ENCODE peak calls at places on chromosomes 16 and 17, in eight cellular contexts. L, B, K, M, Z, T, O and J are unnamed samples.

GRCh38 chr16:89368604-89369249 is 121.6 kb downstream of the ANKRD11 start:
- DNase-seq in L (no peak), T (no peak), Z (no peak), K (no peak), O (no peak), M (no peak), B (no peak), J (no peak)

GRCh38 chr17:68596411-68596945 is 4.7 kb downstream of the FAM20A start:
- DNase-seq in O (no peak), B (no peak), L (no peak), K (no peak), T (no peak), M (no peak), Z (no peak), J (no peak)

GRCh38 chr16:47392114-47392513 is 68.7 kb downstream of the ITFG1 start:
- DNase-seq in L (no peak), B (no peak), T (no peak), O (peak; percentile 31), Z (no peak), M (no peak), K (no peak), J (no peak)

GRCh38 chr17:71709271-71709670 is 411.5 kb upstream of the SOX9 start:
- DNase-seq in M (no peak), T (no peak), O (no peak), L (no peak), Z (no peak), K (no peak), B (no peak), J (no peak)

GRCh38 chr17:44186307-44187130 is at the start of gene TMUB2:
- DNase-seq in O (peak; percentile 99), L (peak; percentile 99), Z (peak; percentile 99), M (peak; percentile 95), K (peak; percentile 98), B (peak; percentile 99), T (peak; percentile 100), J (peak; percentile 100)

GRCh38 chr16:24681793-24682192 is 47.7 kb upstream of the TNRC6A start:
- DNase-seq in B (no peak), K (no peak), Z (no peak), T (no peak), O (no peak), M (no peak), L (no peak), J (no peak)

GRCh38 chr17:42704495-42705494 is 22.5 kb downstream of the CNTNAP1 start:
- DNase-seq in M (no peak), O (no peak), L (no peak), Z (no peak), T (no peak), K (no peak), B (no peak), J (no peak)

GRCh38 chr17:42531455-42532354 is 4.3 kb upstream of the NAGLU start:
- DNase-seq in L (no peak), B (peak; percentile 74), Z (no peak), M (no peak), K (no peak), T (peak; percentile 76), O (no peak), J (peak; percentile 82)

GRCh38 chr16:57868913-57869520 is 66.7 kb upstream of the KIFC3 start:
- DNase-seq in O (no peak), M (no peak), L (no peak), Z (no peak), K (no peak), T (no peak), B (no peak), J (no peak)

GRCh38 chr16:20865420-20866126 is 34.6 kb downstream of the DCUN1D3 start:
- DNase-seq in L (no peak), Z (no peak), B (no peak), M (no peak), T (no peak), K (no peak), O (peak; percentile 51), J (peak; percentile 79)

GRCh38 chr17:68456529-68457167 is 648 bp downstream of the WIPI1 start:
- DNase-seq in O (peak; percentile 72), K (peak; percentile 82), L (peak; percentile 83), Z (peak; percentile 77), B (peak; percentile 80), M (no peak), T (peak; percentile 82), J (peak; percentile 58)

GRCh38 chr17:32191306-32191705 is 49.0 kb downstream of the RHOT1 start:
- DNase-seq in T (no peak), M (no peak), Z (no peak), K (no peak), B (no peak), O (no peak), L (no peak), J (no peak)

GRCh38 chr16:3276679-3277078 is 6.6 kb upstream of the ZNF263 start:
- DNase-seq in T (no peak), K (no peak), Z (no peak), L (no peak), O (no peak), B (no peak), M (no peak), J (no peak)

GRCh38 chr17:3988297-3989120 is 24.3 kb upstream of the ATP2A3 start:
- DNase-seq in T (peak; percentile 6), O (no peak), Z (no peak), K (no peak), L (no peak), B (no peak), M (no peak), J (no peak)

GRCh38 chr17:4174556-4174955 is 31.6 kb downstream of the CYB5D2 start:
- DNase-seq in T (no peak), K (no peak), M (no peak), Z (no peak), O (no peak), B (no peak), L (no peak), J (no peak)

GRCh38 chr17:74059471-74059870 is 144.0 kb upstream of the RPL38 start:
- DNase-seq in K (no peak), L (no peak), M (no peak), Z (no peak), T (no peak), O (no peak), B (no peak), J (no peak)

GRCh38 chr16:84040823-84041391 is 1.7 kb downstream of the SLC38A8 start:
- DNase-seq in K (no peak), B (no peak), O (no peak), L (no peak), M (no peak), Z (no peak), T (no peak), J (no peak)

GRCh38 chr17:39664581-39665561 is at the start of gene TCAP:
- DNase-seq in O (no peak), L (no peak), M (no peak), Z (no peak), T (no peak), K (no peak), B (peak; percentile 76), J (no peak)

GRCh38 chr17:4934173-4934979 is 2.3 kb downstream of the GP1BA start:
- DNase-seq in B (no peak), Z (no peak), M (no peak), L (no peak), T (peak; percentile 65), O (no peak), K (peak; percentile 75), J (no peak)

GRCh38 chr16:58773870-58774269 is 39.8 kb upstream of the GOT2 start:
- DNase-seq in M (no peak), O (no peak), Z (no peak), B (no peak), L (no peak), T (no peak), K (no peak), J (no peak)

GRCh38 chr17:49226771-49227435 is 3.7 kb downstream of the PHOSPHO1 start:
- DNase-seq in T (no peak), Z (no peak), K (no peak), B (no peak), L (no peak), O (no peak), M (no peak), J (peak; percentile 40)

GRCh38 chr17:49224997-49225337 is 5.6 kb downstream of the PHOSPHO1 start:
- DNase-seq in K (no peak), T (no peak), O (no peak), B (no peak), Z (no peak), M (no peak), L (no peak), J (no peak)

GRCh38 chr17:49227436-49228261 is 2.9 kb downstream of the PHOSPHO1 start:
- DNase-seq in K (peak; percentile 86), B (peak; percentile 76), L (peak; percentile 71), T (peak; percentile 85), Z (peak; percentile 66), O (peak; percentile 66), M (no peak), J (peak; percentile 90)

GRCh38 chr17:49224198-49224996 is 6.2 kb downstream of the PHOSPHO1 start:
- DNase-seq in B (peak; percentile 40), Z (no peak), M (no peak), O (no peak), L (no peak), K (no peak), T (peak; percentile 52), J (peak; percentile 73)

DNA sequence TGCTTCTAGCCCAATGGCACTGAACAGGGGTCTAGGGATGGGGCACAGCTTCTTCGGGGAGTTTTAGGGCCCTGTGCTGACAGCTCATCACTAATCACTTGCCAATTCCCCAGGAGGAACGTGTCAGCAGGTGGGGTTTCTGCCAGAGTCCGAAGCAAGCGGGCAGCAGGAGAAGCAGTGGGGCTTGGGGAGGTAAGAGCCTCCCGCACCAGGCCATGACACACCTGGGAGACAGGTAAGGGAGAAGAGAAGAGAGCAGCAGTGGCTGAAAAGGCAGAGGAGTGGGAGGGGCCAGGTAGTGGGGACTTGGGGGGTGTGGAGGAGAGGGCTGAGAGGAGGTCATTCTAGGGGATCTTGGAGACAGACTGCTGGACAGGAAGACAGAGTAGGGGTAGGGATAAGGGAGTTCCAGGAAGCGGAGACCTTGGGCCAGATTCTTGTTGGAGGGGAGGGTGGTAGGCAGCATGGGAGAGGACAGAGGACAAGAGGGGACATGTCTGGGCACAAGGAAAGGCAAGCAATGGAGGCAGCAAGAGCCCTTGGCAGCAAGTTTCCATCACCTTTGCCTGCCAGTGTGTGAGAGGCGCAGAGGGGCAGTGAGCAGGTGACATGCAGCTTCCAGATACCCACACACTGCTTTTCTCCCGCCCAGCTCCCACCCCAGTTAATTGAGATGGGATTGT is 4.9 kb downstream of the PHOSPHO1 start:
- DNase-seq in M (no peak), Z (no peak), L (no peak), T (no peak), O (no peak), B (no peak), K (no peak), J (no peak)
- TF ChIP-seq POLR2A in M (no peak), Z (no peak), L (no peak), T (no peak), O (no peak), B (no peak), K (no peak), J (no peak)

GRCh38 chr17:76716146-76716833 is 5.5 kb upstream of the MXRA7 start:
- DNase-seq in O (no peak), T (no peak), Z (no peak), K (peak; percentile 88), M (no peak), L (no peak), B (no peak), J (peak; percentile 86)
- TF ChIP-seq POLR2A in O (no peak), T (no peak), Z (no peak), K (no peak), M (no peak), L (no peak), B (no peak), J (peak; percentile 62)

GRCh38 chr17:8803531-8804416 is 4.6 kb upstream of the MFSD6L start:
- DNase-seq in L (no peak), B (no peak), T (no peak), K (no peak), M (no peak), O (no peak), Z (no peak), J (no peak)
- TF ChIP-seq POLR2A in L (no peak), B (no peak), T (no peak), K (no peak), M (no peak), O (no peak), Z (no peak), J (no peak)

GRCh38 chr17:75774988-75775668 is 9.5 kb upstream of the UNK start:
- DNase-seq in T (peak; percentile 13), M (no peak), K (no peak), B (no peak), O (no peak), L (peak; percentile 20), Z (no peak), J (peak; percentile 51)
- TF ChIP-seq POLR2A in T (peak; percentile 41), M (no peak), K (no peak), B (no peak), O (no peak), L (no peak), Z (no peak), J (no peak)